ENCODE peak calls at places on chromosomes 7 and 10, in five cellular contexts. E is heart right ventricle, O is HepG2, A is astrocyte of the spinal cord, D is tibial artery. H is an unnamed sample.
A peak's percentile ranks its signal among the peaks of the same experiment; 100 is the strongest.

GRCh38 chr7:50306491-50307367 is 2.2 kb downstream of the IKZF1 start:
- DNase-seq in E (no peak), O (no peak), A (no peak), D (no peak), H (no peak)

GRCh38 chr7:133770863-133771492 is 356.2 kb upstream of the LRGUK start:
- DNase-seq in E (no peak), O (peak; percentile 68), A (peak; percentile 65), D (no peak), H (no peak)

GRCh38 chr7:72030994-72031667 is 381.0 kb downstream of the CALN1 start:
- DNase-seq in E (no peak), O (no peak), A (no peak), D (no peak), H (no peak)

GRCh38 chr10:114045738-114046458 is 2.2 kb downstream of the ADRB1 start:
- DNase-seq in E (no peak), O (no peak), A (no peak), D (no peak), H (no peak)

GRCh38 chr10:23523251-23523650 is 84.4 kb downstream of the OTUD1 start:
- DNase-seq in E (no peak), O (peak; percentile 3), A (no peak), D (no peak), H (no peak)

GRCh38 chr7:27840314-27840713 is 100.4 kb downstream of the TAX1BP1 start:
- DNase-seq in E (no peak), O (no peak), A (no peak), D (no peak), H (no peak)

GRCh38 chr7:134612197-134612596 is 34.5 kb upstream of the BPGM start:
- DNase-seq in E (no peak), O (no peak), A (no peak), D (no peak), H (no peak)

GRCh38 chr10:131230641-131231322 is 80.7 kb downstream of the TCERG1L start:
- DNase-seq in E (no peak), O (no peak), A (no peak), D (no peak), H (no peak)

GRCh38 chr10:778626-779330 is 89.3 kb upstream of the DIP2C start:
- DNase-seq in E (no peak), O (no peak), A (peak; percentile 30), D (no peak), H (no peak)

GRCh38 chr7:143492043-143492471 is 14.4 kb downstream of the TAS2R41 start:
- DNase-seq in E (no peak), O (no peak), A (peak; percentile 74), D (no peak), H (no peak)

GRCh38 chr10:22573820-22574569 is 140.4 kb downstream of the PIP4K2A start:
- DNase-seq in E (peak; percentile 20), O (peak; percentile 28), A (peak; percentile 23), D (no peak), H (no peak)

GRCh38 chr10:6114758-6115410 is 26.1 kb downstream of the RBM17 start:
- DNase-seq in E (peak; percentile 32), O (no peak), A (peak; percentile 78), D (no peak), H (peak; percentile 59)

GRCh38 chr7:112204072-112204775 is 2.0 kb downstream of the DOCK4 start:
- DNase-seq in E (no peak), O (no peak), A (peak; percentile 13), D (no peak), H (no peak)

GRCh38 chr10:11227103-11227502 is 209.4 kb downstream of the CELF2 start:
- DNase-seq in E (no peak), O (no peak), A (no peak), D (no peak), H (no peak)

GRCh38 chr10:74151057-74151878 is at the start of gene ADK:
- DNase-seq in E (peak; percentile 100), O (peak; percentile 96), A (peak; percentile 98), D (peak; percentile 100), H (peak; percentile 93)

GRCh38 chr7:96388166-96388565 is 66.3 kb upstream of the SLC25A13 start:
- DNase-seq in E (no peak), O (no peak), A (peak; percentile 26), D (no peak), H (no peak)

GRCh38 chr7:79520543-79520942 is 67.1 kb upstream of the MAGI2 start:
- DNase-seq in E (no peak), O (no peak), A (no peak), D (no peak), H (no peak)

GRCh38 chr7:29812185-29812876 is 6.0 kb downstream of the WIPF3 start:
- DNase-seq in E (no peak), O (no peak), A (no peak), D (no peak), H (no peak)

GRCh38 chr10:75062191-75062849 is 49.1 kb upstream of the SAMD8 start:
- DNase-seq in E (peak; percentile 27), O (no peak), A (peak; percentile 83), D (peak; percentile 34), H (no peak)

GRCh38 chr7:54864718-54865117 is 105.7 kb upstream of the SEC61G start:
- DNase-seq in E (no peak), O (peak; percentile 44), A (no peak), D (no peak), H (peak; percentile 4)

GRCh38 chr7:73827568-73828106 is 3.2 kb upstream of the CLDN4 start:
- DNase-seq in E (no peak), O (no peak), A (no peak), D (peak; percentile 53), H (peak; percentile 100)

GRCh38 chr10:127921751-127922140 is 14.8 kb downstream of the PTPRE start:
- DNase-seq in E (no peak), O (no peak), A (no peak), D (no peak), H (no peak)

GRCh38 chr7:155001756-155002410 is 1.0 kb downstream of the PAXIP1 start:
- DNase-seq in E (no peak), O (no peak), A (peak; percentile 10), D (no peak), H (no peak)

GRCh38 chr10:27248215-27248614 is 7.6 kb upstream of the ACBD5 start:
- DNase-seq in E (no peak), O (no peak), A (no peak), D (no peak), H (no peak)
- H3K4me3 ChIP-seq in E (no peak overlapping the region), O (no peak overlapping the region), A (no peak overlapping the region), D (no peak overlapping the region), H (no peak overlapping the region)

GRCh38 chr10:69042838-69043237 is 45.1 kb upstream of the SRGN start:
- DNase-seq in E (no peak), O (no peak), A (no peak), D (no peak), H (no peak)
- TF ChIP-seq CTCF in E (no peak), O (no peak), A (no peak), D (no peak), H (no peak)

GRCh38 chr10:76080406-76080805 is 649.0 kb downstream of the LRMDA start:
- DNase-seq in E (no peak), O (no peak), A (peak; percentile 74), D (no peak), H (no peak)
- H3K4me3 ChIP-seq in E (no peak overlapping the region), O (no peak overlapping the region), A (no peak overlapping the region), D (no peak overlapping the region), H (no peak overlapping the region)

DNA sequence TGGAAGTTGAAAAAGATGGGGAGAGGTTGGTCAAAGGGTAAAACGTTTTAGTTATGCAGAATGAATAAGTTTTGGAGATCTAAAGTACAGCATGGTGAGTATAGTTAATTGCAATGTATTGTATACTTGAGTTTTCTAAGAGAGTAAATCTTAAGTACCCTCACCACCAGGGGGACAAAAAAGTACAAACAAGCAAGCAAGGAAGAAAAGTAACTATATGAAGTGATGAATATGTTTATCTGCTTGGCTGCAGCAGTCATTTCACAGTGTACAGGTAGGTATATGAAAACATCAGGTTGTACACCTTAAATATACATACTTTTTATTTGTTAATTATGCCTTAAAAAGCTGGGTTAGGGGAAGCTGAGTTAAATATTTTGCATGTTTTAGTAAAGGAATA is 157.3 kb downstream of the PCLO start:
- DNase-seq in E (no peak), O (no peak), A (peak; percentile 14), D (no peak), H (no peak)
- TF ChIP-seq CTCF in E (no peak), O (no peak), A (no peak), D (no peak), H (peak; percentile 39)

DNA sequence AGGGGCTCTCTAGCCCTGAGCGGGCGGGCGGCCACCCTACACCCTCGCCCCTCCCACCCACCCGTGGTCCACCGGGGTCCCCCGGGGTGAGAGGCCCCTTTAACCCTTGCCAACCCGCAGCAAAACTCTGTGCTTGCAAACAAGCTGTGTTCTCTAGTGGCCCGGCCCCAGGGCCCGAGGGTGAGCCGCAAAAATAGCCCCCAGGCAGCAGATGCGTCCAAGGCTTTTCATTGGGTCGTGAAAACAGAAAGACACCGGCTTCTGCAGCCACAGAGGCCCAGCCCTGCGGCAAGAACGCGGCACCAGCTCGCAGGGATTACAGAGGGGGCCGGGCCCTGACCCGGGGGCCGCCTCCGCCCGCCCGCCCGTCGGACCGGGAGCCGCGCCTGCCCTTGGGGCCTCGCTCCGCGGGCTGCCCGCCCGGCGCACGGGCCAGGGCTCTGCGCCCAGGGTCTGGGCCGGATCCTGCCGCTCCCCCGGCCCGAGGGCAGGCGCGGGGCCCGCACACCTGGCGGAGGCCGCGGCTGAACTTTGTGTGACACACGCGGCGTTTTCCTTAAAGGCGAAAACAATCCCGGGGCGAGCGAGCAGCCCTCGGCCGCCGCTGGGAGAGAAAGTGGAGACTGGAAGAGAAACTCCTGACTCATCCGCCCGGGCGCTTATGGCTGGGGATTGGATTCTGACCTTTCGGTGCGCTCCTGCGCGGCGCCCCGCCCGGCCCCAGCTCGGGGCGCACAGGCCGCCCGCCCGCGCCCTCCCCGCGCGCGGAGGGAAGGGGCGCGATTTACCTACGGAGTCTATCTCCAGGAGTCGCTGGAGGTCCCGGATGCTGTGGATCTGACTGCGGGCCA is 2.8 kb downstream of the PDGFA start:
- DNase-seq in E (no peak), O (peak; percentile 43), A (peak; percentile 79), D (peak; percentile 73), H (no peak)
- H3K4me3 ChIP-seq in E (peak overlapping the region; percentile 74), O (peak overlapping the region; percentile 71), A (peak overlapping the region; percentile 70), D (peak overlapping the region; percentile 89), H (no peak overlapping the region)

DNA sequence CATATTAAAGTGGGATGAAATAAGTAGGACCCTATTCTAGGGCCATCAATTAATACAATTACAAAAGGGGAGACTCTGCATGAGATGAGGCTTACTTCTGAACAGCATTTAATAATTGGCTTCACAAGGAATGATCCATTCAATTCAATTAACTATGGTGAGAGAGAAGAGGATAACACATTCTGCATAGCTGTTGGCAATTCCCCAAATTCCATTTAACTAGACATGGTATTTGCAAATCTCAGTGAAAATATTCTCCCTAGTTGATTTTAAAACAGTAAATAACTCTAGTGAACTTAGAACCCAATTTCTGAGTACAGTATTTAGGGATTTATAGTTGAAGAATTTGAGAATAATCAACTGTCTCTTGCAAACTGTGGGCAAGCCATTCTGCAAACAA is 145.3 kb downstream of the NOC3L start:
- DNase-seq in E (no peak), O (no peak), A (no peak), D (no peak), H (no peak)
- TF ChIP-seq CTCF in E (no peak), O (no peak), A (no peak), D (no peak), H (no peak)